ENCODE peak calls at places on chromosomes 7 and 10, in eight cellular contexts. P is activated CD8-positive, alpha-beta memory T cell treated with anti-CD3 and anti-CD28 coated beads for 4 hours; Q is KG1; V is sciatic nerve; D is AG10803; J is germinal center; R is T-cell; A is GF-D8. O is an unnamed sample.

GRCh38 chr10:64976150-64976549 is 1454.9 kb downstream of the REEP3 start:
- DNase-seq in P (no peak), Q (no peak), V (no peak), D (no peak), J (no peak), R (no peak), A (no peak), O (no peak)

GRCh38 chr10:13759167-13759566 is 172.4 kb downstream of the PRPF18 start:
- DNase-seq in P (no peak), Q (no peak), V (no peak), D (peak; percentile 45), J (no peak), R (no peak), A (no peak), O (no peak)

GRCh38 chr7:151346180-151346769 is 4.7 kb downstream of the NUB1 start:
- DNase-seq in P (no peak), Q (no peak), V (no peak), D (no peak), J (no peak), R (no peak), A (no peak), O (no peak)

GRCh38 chr10:125056161-125057132 is 103.9 kb downstream of the CTBP2 start:
- DNase-seq in P (no peak), Q (no peak), V (no peak), D (no peak), J (no peak), R (no peak), A (no peak), O (peak; percentile 75)

GRCh38 chr7:123615344-123615743 is 13.7 kb downstream of the ASB15 start:
- DNase-seq in P (no peak), Q (no peak), V (no peak), D (peak; percentile 81), J (no peak), R (no peak), A (no peak), O (peak; percentile 72)

GRCh38 chr10:11387044-11387443 is 224.4 kb downstream of the USP6NL start:
- DNase-seq in P (no peak), Q (no peak), V (no peak), D (no peak), J (no peak), R (no peak), A (no peak), O (no peak)

GRCh38 chr7:17941171-17941490 is 837 bp upstream of the SNX13 start:
- DNase-seq in P (no peak), Q (no peak), V (no peak), D (no peak), J (no peak), R (peak; percentile 2), A (no peak), O (peak; percentile 15)

GRCh38 chr10:43234471-43235041 is 32.3 kb downstream of the RASGEF1A start:
- DNase-seq in P (no peak), Q (no peak), V (peak; percentile 37), D (no peak), J (no peak), R (no peak), A (no peak), O (no peak)

GRCh38 chr7:20288036-20288435 is 42.7 kb upstream of the ITGB8 start:
- DNase-seq in P (no peak), Q (no peak), V (no peak), D (peak; percentile 60), J (no peak), R (no peak), A (no peak), O (no peak)

GRCh38 chr10:129417164-129417563 is 49.9 kb upstream of the MGMT start:
- DNase-seq in P (no peak), Q (no peak), V (no peak), D (peak; percentile 58), J (no peak), R (no peak), A (no peak), O (peak; percentile 72)

GRCh38 chr7:127887631-127888030 is 143.6 kb downstream of the LRRC4 start:
- DNase-seq in P (no peak), Q (no peak), V (no peak), D (no peak), J (no peak), R (no peak), A (no peak), O (no peak)

GRCh38 chr7:41885078-41885477 is 182.2 kb upstream of the INHBA start:
- DNase-seq in P (no peak), Q (no peak), V (no peak), D (peak; percentile 53), J (no peak), R (no peak), A (no peak), O (peak; percentile 65)

GRCh38 chr7:129667116-129667515 is 55.6 kb downstream of the NRF1 start:
- DNase-seq in P (no peak), Q (no peak), V (no peak), D (no peak), J (no peak), R (no peak), A (no peak), O (no peak)

GRCh38 chr10:105183506-105183905 is 542.4 kb downstream of the SORCS3 start:
- DNase-seq in P (no peak), Q (no peak), V (no peak), D (no peak), J (no peak), R (no peak), A (no peak), O (no peak)

O was measured in foreskin fibroblast.